ENCODE peak calls at places on chromosome 17, in ten cellular contexts. One of them, this sample, is unnamed.

GRCh38 chr17:42682400-42683384 is at the start of gene CNTNAP1:
- DNase-seq in dorsolateral prefrontal cortex: peak
- DNase-seq in HT1080: peak
- DNase-seq in hippocampal formation: peak
- DNase-seq in CD4-positive, alpha-beta T cell: no peak
- DNase-seq in HFFc6: peak
- DNase-seq in GM20000: peak
- DNase-seq in stimulated activated CD4-positive, alpha-beta T cell treated with anti-CD3 and anti-CD28 coated beads, Interleukin-12 subunit alpha, Interleukin-12 subunit beta, amount 100 ng/mL, for 24 hours: no peak
- DNase-seq in midbrain: peak
- DNase-seq in endothelial cell: peak
- DNase-seq in this sample: no peak

GRCh38 chr17:40605301-40605700 is 40.0 kb upstream of the CCR7 start:
- DNase-seq in HFFc6: no peak
- DNase-seq in CD4-positive, alpha-beta T cell: peak
- DNase-seq in GM20000: no peak
- DNase-seq in dorsolateral prefrontal cortex: no peak
- DNase-seq in stimulated activated CD4-positive, alpha-beta T cell treated with anti-CD3 and anti-CD28 coated beads, Interleukin-12 subunit alpha, Interleukin-12 subunit beta, amount 100 ng/mL, for 24 hours: peak
- DNase-seq in HT1080: no peak
- DNase-seq in midbrain: no peak
- DNase-seq in hippocampal formation: no peak
- DNase-seq in endothelial cell: no peak
- DNase-seq in this sample: no peak

GRCh38 chr17:9916108-9916507 is 11.0 kb upstream of the RCVRN start:
- DNase-seq in stimulated activated CD4-positive, alpha-beta T cell treated with anti-CD3 and anti-CD28 coated beads, Interleukin-12 subunit alpha, Interleukin-12 subunit beta, amount 100 ng/mL, for 24 hours: no peak
- DNase-seq in HT1080: no peak
- DNase-seq in endothelial cell: no peak
- DNase-seq in hippocampal formation: no peak
- DNase-seq in dorsolateral prefrontal cortex: no peak
- DNase-seq in CD4-positive, alpha-beta T cell: no peak
- DNase-seq in GM20000: no peak
- DNase-seq in HFFc6: no peak
- DNase-seq in midbrain: no peak
- DNase-seq in this sample: no peak

GRCh38 chr17:32281011-32281451 is 15.4 kb downstream of the RHBDL3 start:
- DNase-seq in dorsolateral prefrontal cortex: no peak
- DNase-seq in HFFc6: no peak
- DNase-seq in endothelial cell: no peak
- DNase-seq in hippocampal formation: no peak
- DNase-seq in midbrain: no peak
- DNase-seq in GM20000: no peak
- DNase-seq in stimulated activated CD4-positive, alpha-beta T cell treated with anti-CD3 and anti-CD28 coated beads, Interleukin-12 subunit alpha, Interleukin-12 subunit beta, amount 100 ng/mL, for 24 hours: no peak
- DNase-seq in HT1080: no peak
- DNase-seq in CD4-positive, alpha-beta T cell: no peak
- DNase-seq in this sample: no peak

GRCh38 chr17:50550661-50551432 is 3.9 kb downstream of the SPATA20 start:
- DNase-seq in HT1080: peak
- DNase-seq in GM20000: no peak
- DNase-seq in endothelial cell: peak
- DNase-seq in dorsolateral prefrontal cortex: peak
- DNase-seq in HFFc6: peak
- DNase-seq in hippocampal formation: peak
- DNase-seq in CD4-positive, alpha-beta T cell: no peak
- DNase-seq in stimulated activated CD4-positive, alpha-beta T cell treated with anti-CD3 and anti-CD28 coated beads, Interleukin-12 subunit alpha, Interleukin-12 subunit beta, amount 100 ng/mL, for 24 hours: no peak
- DNase-seq in midbrain: peak
- DNase-seq in this sample: peak

GRCh38 chr17:77409282-77410161 is 268.8 kb downstream of the SEC14L1 start:
- DNase-seq in endothelial cell: no peak
- DNase-seq in GM20000: no peak
- DNase-seq in midbrain: peak
- DNase-seq in CD4-positive, alpha-beta T cell: no peak
- DNase-seq in hippocampal formation: no peak
- DNase-seq in HT1080: no peak
- DNase-seq in stimulated activated CD4-positive, alpha-beta T cell treated with anti-CD3 and anti-CD28 coated beads, Interleukin-12 subunit alpha, Interleukin-12 subunit beta, amount 100 ng/mL, for 24 hours: no peak
- DNase-seq in HFFc6: peak
- DNase-seq in dorsolateral prefrontal cortex: peak
- DNase-seq in this sample: peak

GRCh38 chr17:74529243-74529642 is 2.0 kb downstream of the CD300LB start:
- DNase-seq in endothelial cell: peak
- DNase-seq in GM20000: no peak
- DNase-seq in HFFc6: no peak
- DNase-seq in hippocampal formation: no peak
- DNase-seq in stimulated activated CD4-positive, alpha-beta T cell treated with anti-CD3 and anti-CD28 coated beads, Interleukin-12 subunit alpha, Interleukin-12 subunit beta, amount 100 ng/mL, for 24 hours: no peak
- DNase-seq in midbrain: no peak
- DNase-seq in HT1080: no peak
- DNase-seq in CD4-positive, alpha-beta T cell: no peak
- DNase-seq in dorsolateral prefrontal cortex: no peak
- DNase-seq in this sample: no peak

GRCh38 chr17:36008998-36009665 is 7.8 kb upstream of the CCL15 start:
- DNase-seq in hippocampal formation: no peak
- DNase-seq in endothelial cell: no peak
- DNase-seq in HT1080: peak
- DNase-seq in GM20000: no peak
- DNase-seq in stimulated activated CD4-positive, alpha-beta T cell treated with anti-CD3 and anti-CD28 coated beads, Interleukin-12 subunit alpha, Interleukin-12 subunit beta, amount 100 ng/mL, for 24 hours: no peak
- DNase-seq in dorsolateral prefrontal cortex: no peak
- DNase-seq in midbrain: no peak
- DNase-seq in HFFc6: no peak
- DNase-seq in CD4-positive, alpha-beta T cell: no peak
- DNase-seq in this sample: no peak

GRCh38 chr17:41773190-41773588 is 13.3 kb downstream of the JUP start:
- DNase-seq in hippocampal formation: no peak
- DNase-seq in dorsolateral prefrontal cortex: no peak
- DNase-seq in endothelial cell: no peak
- DNase-seq in HT1080: peak
- DNase-seq in midbrain: no peak
- DNase-seq in stimulated activated CD4-positive, alpha-beta T cell treated with anti-CD3 and anti-CD28 coated beads, Interleukin-12 subunit alpha, Interleukin-12 subunit beta, amount 100 ng/mL, for 24 hours: no peak
- DNase-seq in HFFc6: peak
- DNase-seq in GM20000: no peak
- DNase-seq in CD4-positive, alpha-beta T cell: no peak
- DNase-seq in this sample: peak

GRCh38 chr17:79870540-79870939 is 31.3 kb upstream of the CBX4 start:
- DNase-seq in stimulated activated CD4-positive, alpha-beta T cell treated with anti-CD3 and anti-CD28 coated beads, Interleukin-12 subunit alpha, Interleukin-12 subunit beta, amount 100 ng/mL, for 24 hours: no peak
- DNase-seq in CD4-positive, alpha-beta T cell: no peak
- DNase-seq in HFFc6: no peak
- DNase-seq in dorsolateral prefrontal cortex: no peak
- DNase-seq in HT1080: no peak
- DNase-seq in endothelial cell: no peak
- DNase-seq in hippocampal formation: no peak
- DNase-seq in midbrain: no peak
- DNase-seq in GM20000: no peak
- DNase-seq in this sample: no peak

GRCh38 chr17:40557531-40558299 is 7.6 kb downstream of the CCR7 start:
- DNase-seq in GM20000: no peak
- DNase-seq in endothelial cell: no peak
- DNase-seq in dorsolateral prefrontal cortex: peak
- DNase-seq in stimulated activated CD4-positive, alpha-beta T cell treated with anti-CD3 and anti-CD28 coated beads, Interleukin-12 subunit alpha, Interleukin-12 subunit beta, amount 100 ng/mL, for 24 hours: no peak
- DNase-seq in HT1080: no peak
- DNase-seq in midbrain: no peak
- DNase-seq in hippocampal formation: no peak
- DNase-seq in HFFc6: no peak
- DNase-seq in CD4-positive, alpha-beta T cell: no peak
- DNase-seq in this sample: no peak

GRCh38 chr17:29559640-29560039 is 7.2 kb downstream of the ABHD15 start:
- DNase-seq in stimulated activated CD4-positive, alpha-beta T cell treated with anti-CD3 and anti-CD28 coated beads, Interleukin-12 subunit alpha, Interleukin-12 subunit beta, amount 100 ng/mL, for 24 hours: no peak
- DNase-seq in HFFc6: no peak
- DNase-seq in CD4-positive, alpha-beta T cell: no peak
- DNase-seq in midbrain: no peak
- DNase-seq in hippocampal formation: no peak
- DNase-seq in HT1080: no peak
- DNase-seq in GM20000: no peak
- DNase-seq in dorsolateral prefrontal cortex: no peak
- DNase-seq in endothelial cell: no peak
- DNase-seq in this sample: no peak

GRCh38 chr17:79808763-79809529 is 12.1 kb upstream of the CBX8 start:
- DNase-seq in stimulated activated CD4-positive, alpha-beta T cell treated with anti-CD3 and anti-CD28 coated beads, Interleukin-12 subunit alpha, Interleukin-12 subunit beta, amount 100 ng/mL, for 24 hours: no peak
- DNase-seq in midbrain: peak
- DNase-seq in dorsolateral prefrontal cortex: no peak
- DNase-seq in hippocampal formation: no peak
- DNase-seq in GM20000: peak
- DNase-seq in HT1080: peak
- DNase-seq in HFFc6: no peak
- DNase-seq in CD4-positive, alpha-beta T cell: no peak
- DNase-seq in endothelial cell: no peak
- DNase-seq in this sample: no peak

GRCh38 chr17:40915199-40915661 is 22.2 kb downstream of the KRT23 start:
- DNase-seq in GM20000: peak
- DNase-seq in HT1080: peak
- DNase-seq in midbrain: no peak
- DNase-seq in CD4-positive, alpha-beta T cell: no peak
- DNase-seq in dorsolateral prefrontal cortex: no peak
- DNase-seq in stimulated activated CD4-positive, alpha-beta T cell treated with anti-CD3 and anti-CD28 coated beads, Interleukin-12 subunit alpha, Interleukin-12 subunit beta, amount 100 ng/mL, for 24 hours: no peak
- DNase-seq in HFFc6: peak
- DNase-seq in endothelial cell: no peak
- DNase-seq in hippocampal formation: no peak
- DNase-seq in this sample: peak